ENCODE peak calls at places on chromosomes 6 and 20, in nine cellular contexts. L is AG09309, J is colonic mucosa, W is brain microvascular endothelial cell, O is chondrocyte, V is choroid plexus epithelial cell, M is AG10803, C is psoas muscle, E is lower leg skin. A is an unnamed sample.
A peak's percentile ranks its signal among the peaks of the same experiment; 100 is the strongest.

GRCh38 chr6:37483502-37483901 is 16.2 kb downstream of the CCDC167 start:
- DNase-seq in M (no peak), E (no peak), O (no peak), J (no peak), C (no peak), L (no peak), W (no peak), V (no peak), A (no peak)

GRCh38 chr6:170229396-170229795 is 61.5 kb downstream of the DLL1 start:
- DNase-seq in J (no peak), E (no peak), L (no peak), W (no peak), C (no peak), V (no peak), O (no peak), M (no peak), A (no peak)

GRCh38 chr6:39821739-39822532 is 29.8 kb downstream of the DAAM2 start:
- DNase-seq in C (no peak), O (no peak), J (no peak), M (peak; percentile 56), V (no peak), W (no peak), L (no peak), E (no peak), A (peak; percentile 61)

GRCh38 chr6:157235600-157236039 is 87.7 kb downstream of the TMEM242 start:
- DNase-seq in L (no peak), M (peak; percentile 63), C (peak; percentile 68), O (no peak), E (peak; percentile 93), V (peak; percentile 60), W (peak; percentile 37), J (peak; percentile 67), A (peak; percentile 63)

GRCh38 chr6:102204336-102204735 is 810.8 kb downstream of the GRIK2 start:
- DNase-seq in M (no peak), V (no peak), O (no peak), W (no peak), J (no peak), L (no peak), E (no peak), C (no peak), A (no peak)

GRCh38 chr6:105452924-105453756 is 50.3 kb upstream of the PREP start:
- DNase-seq in C (no peak), L (no peak), J (no peak), E (no peak), M (no peak), W (no peak), O (no peak), V (no peak), A (no peak)

GRCh38 chr6:41036601-41037000 is 2.4 kb downstream of the UNC5CL start:
- DNase-seq in W (no peak), L (no peak), J (no peak), E (no peak), V (no peak), C (no peak), M (no peak), O (no peak), A (no peak)

GRCh38 chr20:53711333-53712211 is 117.9 kb upstream of the ZNF217 start:
- DNase-seq in C (no peak), V (no peak), M (no peak), O (no peak), J (no peak), W (no peak), L (no peak), E (no peak), A (no peak)

GRCh38 chr6:62392289-62392688 is 106.3 kb upstream of the KHDRBS2 start:
- DNase-seq in V (no peak), C (no peak), O (no peak), L (no peak), E (no peak), M (no peak), W (no peak), J (no peak), A (no peak)

GRCh38 chr6:131657630-131658111 is 20.6 kb downstream of the ENPP3 start:
- DNase-seq in W (peak; percentile 19), V (peak; percentile 24), O (no peak), E (no peak), M (peak; percentile 92), J (no peak), C (no peak), L (peak; percentile 85), A (peak; percentile 48)

GRCh38 chr6:136926383-136926782 is 4.3 kb downstream of the SLC35D3 start:
- DNase-seq in E (no peak), J (no peak), O (no peak), M (no peak), W (no peak), V (no peak), L (no peak), C (no peak), A (no peak)

GRCh38 chr20:54090230-54091119 is 20.1 kb upstream of the BCAS1 start:
- DNase-seq in O (no peak), E (no peak), J (no peak), C (no peak), M (no peak), L (no peak), V (no peak), W (no peak), A (no peak)

GRCh38 chr6:161369339-161369738 is 95.5 kb upstream of the AGPAT4 start:
- DNase-seq in J (no peak), E (no peak), O (no peak), M (peak; percentile 94), L (peak; percentile 95), V (peak; percentile 93), C (no peak), W (peak; percentile 93), A (peak; percentile 97)

GRCh38 chr20:35171753-35172433 is at the start of gene PROCR:
- DNase-seq in W (peak; percentile 86), L (peak; percentile 57), O (peak; percentile 75), C (peak; percentile 88), M (peak; percentile 87), E (peak; percentile 97), J (peak; percentile 92), V (peak; percentile 83), A (peak; percentile 91)

GRCh38 chr6:17470953-17471335 is 77.5 kb downstream of the CAP2 start:
- DNase-seq in W (no peak), V (peak; percentile 82), M (peak; percentile 94), E (no peak), J (no peak), L (peak; percentile 90), C (no peak), O (no peak), A (peak; percentile 90)

GRCh38 chr20:8667306-8667705 is 401.6 kb upstream of the PLCB4 start:
- DNase-seq in V (no peak), L (no peak), E (no peak), M (no peak), O (no peak), J (no peak), W (no peak), C (peak; percentile 19), A (peak; percentile 69)

GRCh38 chr20:8661229-8662023 is 407.5 kb upstream of the PLCB4 start:
- DNase-seq in M (no peak), C (no peak), O (no peak), E (no peak), V (no peak), W (no peak), L (no peak), J (no peak), A (no peak)

GRCh38 chr20:8662433-8662954 is 406.4 kb upstream of the PLCB4 start:
- DNase-seq in M (no peak), V (no peak), W (no peak), J (no peak), E (no peak), C (no peak), O (no peak), L (no peak), A (no peak)

GRCh38 chr20:8663424-8663823 is 405.5 kb upstream of the PLCB4 start:
- DNase-seq in V (no peak), O (no peak), W (no peak), M (no peak), J (no peak), C (no peak), E (no peak), L (no peak), A (no peak)

DNA sequence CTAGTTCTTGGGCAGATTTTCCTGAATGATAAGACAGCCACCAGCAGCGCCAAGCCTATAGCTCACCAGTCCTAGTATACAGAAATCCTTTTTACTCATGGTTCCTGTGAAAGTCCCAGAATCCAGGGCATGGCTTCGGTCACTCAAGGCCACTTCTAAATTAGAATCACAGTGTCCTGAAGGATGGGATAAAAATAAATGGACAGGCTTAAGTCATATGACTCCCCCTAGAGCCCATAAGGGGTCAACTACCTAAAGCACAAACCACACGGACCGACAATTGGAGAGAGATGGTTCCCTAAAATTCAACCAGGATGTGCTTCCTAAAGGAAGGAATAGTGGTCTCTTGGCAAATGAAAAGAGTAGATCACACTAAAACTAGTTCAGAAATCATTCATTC is 404.1 kb upstream of the PLCB4 start:
- DNase-seq in E (no peak), L (no peak), J (no peak), V (no peak), O (no peak), C (no peak), M (no peak), W (no peak), A (no peak)
- TF ChIP-seq CTCF in E (no peak), L (peak; percentile 14), J (no peak), V (no peak), O (peak; percentile 35), C (peak; percentile 20), M (no peak), W (peak; percentile 35), A (no peak)

GRCh38 chr6:1474205-1474604 is 84.8 kb downstream of the FOXF2 start:
- DNase-seq in M (no peak), C (no peak), W (no peak), O (no peak), V (no peak), L (no peak), J (no peak), E (no peak), A (no peak)
- TF ChIP-seq CTCF in M (peak; percentile 11), C (no peak), W (peak; percentile 38), O (no peak), V (peak; percentile 31), L (no peak), J (no peak), E (no peak), A (no peak)

GRCh38 chr20:39105551-39105950 is 143.4 kb downstream of the DHX35 start:
- DNase-seq in E (no peak), C (no peak), M (no peak), J (no peak), L (no peak), V (no peak), W (no peak), O (no peak), A (no peak)
- TF ChIP-seq CTCF in E (no peak), C (no peak), M (no peak), J (no peak), L (no peak), V (no peak), W (peak; percentile 25), O (no peak), A (no peak)

DNA sequence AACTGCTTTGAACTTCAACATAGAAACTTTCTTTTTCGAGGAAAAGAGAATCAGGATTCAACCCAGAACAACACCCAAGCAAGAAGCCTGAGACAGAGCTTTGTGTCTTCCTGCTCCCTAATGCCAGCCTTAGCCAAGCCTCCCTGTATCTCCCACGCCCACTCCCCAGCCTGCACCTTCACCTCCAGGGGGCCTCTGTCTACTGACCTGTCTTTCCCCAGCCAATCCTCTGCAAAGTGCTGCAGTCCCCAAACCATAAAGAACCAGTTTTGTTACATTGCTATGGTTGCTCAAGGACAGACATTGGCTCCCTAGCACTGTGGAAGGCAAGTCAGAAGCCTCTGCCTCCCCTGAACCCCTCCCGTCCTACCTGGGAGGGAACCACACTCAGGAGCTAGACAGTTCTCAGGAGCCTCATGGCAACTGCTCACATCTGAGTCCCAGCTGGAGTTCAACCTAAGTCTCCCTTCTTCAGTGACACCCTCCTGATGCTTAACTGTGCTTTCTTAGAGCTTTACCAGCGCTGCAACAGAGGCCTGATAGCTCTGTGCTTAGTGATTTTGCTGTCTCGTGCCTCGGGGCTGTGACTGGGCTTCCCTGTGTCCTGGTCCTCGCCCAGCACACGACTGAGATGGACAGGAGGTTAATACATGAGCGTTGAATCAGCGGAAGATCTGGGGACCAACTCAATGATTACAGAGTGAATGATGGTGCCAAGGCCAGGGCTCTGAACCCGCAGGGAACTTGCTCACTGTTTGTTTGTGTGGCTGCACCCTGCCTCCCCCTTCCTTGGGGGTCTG is 101.5 kb upstream of the DUSP22 start:
- DNase-seq in L (no peak), J (no peak), V (no peak), O (no peak), W (no peak), M (no peak), E (peak; percentile 60), C (no peak), A (no peak)
- TF ChIP-seq CTCF in L (no peak), J (no peak), V (peak; percentile 25), O (no peak), W (peak; percentile 16), M (no peak), E (no peak), C (no peak), A (no peak)